ENCODE peak calls at places on chromosome 4, in six cellular contexts. C, X, A, G, W and B are unnamed samples.

GRCh38 chr4:80619070-80619674 is 283.6 kb downstream of the CFAP299 start:
- DNase-seq in C (no peak), X (peak; percentile 49), A (no peak), G (peak; percentile 20), W (peak; percentile 1), B (no peak)

GRCh38 chr4:80072607-80073361 is at the start of gene ANTXR2:
- DNase-seq in C (peak; percentile 96), X (peak; percentile 89), A (peak; percentile 96), G (peak; percentile 98), W (peak; percentile 92), B (peak; percentile 89)

GRCh38 chr4:151291485-151291884 is 14.5 kb downstream of the PRSS48 start:
- DNase-seq in C (no peak), X (peak; percentile 57), A (no peak), G (no peak), W (no peak), B (no peak)

GRCh38 chr4:78634011-78634664 is 82.6 kb downstream of the ANXA3 start:
- DNase-seq in C (peak; percentile 74), X (no peak), A (peak; percentile 36), G (peak; percentile 46), W (no peak), B (no peak)

GRCh38 chr4:153785830-153786721 is 2.8 kb downstream of the SFRP2 start:
- DNase-seq in C (no peak), X (peak; percentile 53), A (peak; percentile 55), G (peak; percentile 59), W (no peak), B (no peak)

GRCh38 chr4:157050561-157050960 is 25.4 kb upstream of the GLRB start:
- DNase-seq in C (no peak), X (no peak), A (no peak), G (no peak), W (no peak), B (no peak)

GRCh38 chr4:127868196-127868595 is 12.5 kb upstream of the PLK4 start:
- DNase-seq in C (no peak), X (no peak), A (peak; percentile 73), G (peak; percentile 9), W (no peak), B (no peak)

GRCh38 chr4:77451530-77451929 is 154.1 kb upstream of the CXCL13 start:
- DNase-seq in C (no peak), X (peak; percentile 11), A (no peak), G (peak; percentile 53), W (peak; percentile 60), B (no peak)

GRCh38 chr4:180380733-180381132 is 1862.5 kb upstream of the TENM3 start:
- DNase-seq in C (no peak), X (peak; percentile 80), A (peak; percentile 8), G (peak; percentile 0), W (peak; percentile 88), B (peak; percentile 24)

GRCh38 chr4:98745372-98745771 is 87.0 kb upstream of the TSPAN5 start:
- DNase-seq in C (no peak), X (peak; percentile 28), A (peak; percentile 12), G (peak; percentile 57), W (peak; percentile 32), B (no peak)

GRCh38 chr4:187075514-187075913 is 351.9 kb upstream of the FAT1 start:
- DNase-seq in C (no peak), X (no peak), A (no peak), G (no peak), W (no peak), B (no peak)

GRCh38 chr4:151692443-151692782 is 68.4 kb downstream of the GATB start:
- DNase-seq in C (no peak), X (no peak), A (no peak), G (no peak), W (no peak), B (no peak)

GRCh38 chr4:69830529-69831269 is 29.2 kb downstream of the SULT1E1 start:
- DNase-seq in C (no peak), X (peak; percentile 83), A (no peak), G (peak; percentile 65), W (peak; percentile 34), B (peak; percentile 79)

GRCh38 chr4:100985576-100985975 is 361.8 kb downstream of the PPP3CA start:
- DNase-seq in C (no peak), X (no peak), A (no peak), G (no peak), W (peak; percentile 46), B (no peak)

GRCh38 chr4:147492761-147493160 is 11.9 kb downstream of the EDNRA start:
- DNase-seq in C (no peak), X (no peak), A (peak; percentile 94), G (peak; percentile 67), W (no peak), B (peak; percentile 92)

GRCh38 chr4:112766422-112766821 is 129.5 kb downstream of the LARP7 start:
- DNase-seq in C (no peak), X (peak; percentile 27), A (peak; percentile 40), G (peak; percentile 58), W (peak; percentile 9), B (peak; percentile 6)

GRCh38 chr4:107838138-107838618 is 13.4 kb downstream of the SGMS2 start:
- DNase-seq in C (no peak), X (no peak), A (no peak), G (peak; percentile 65), W (no peak), B (no peak)

GRCh38 chr4:108486046-108486445 is 134.3 kb upstream of the RPL34 start:
- DNase-seq in C (no peak), X (no peak), A (no peak), G (no peak), W (no peak), B (no peak)

GRCh38 chr4:98663226-98664006 is 5.0 kb upstream of the TSPAN5 start:
- DNase-seq in C (no peak), X (peak; percentile 48), A (no peak), G (no peak), W (no peak), B (no peak)

GRCh38 chr4:87060957-87061356 is 126.1 kb downstream of the AFF1 start:
- DNase-seq in C (no peak), X (peak; percentile 88), A (peak; percentile 60), G (no peak), W (peak; percentile 93), B (no peak)

GRCh38 chr4:38923746-38924145 is 56.1 kb downstream of the FAM114A1 start:
- DNase-seq in C (no peak), X (no peak), A (no peak), G (no peak), W (no peak), B (no peak)

GRCh38 chr4:76752911-76753494 is 144.9 kb downstream of the SOWAHB start:
- DNase-seq in C (no peak), X (peak; percentile 84), A (peak; percentile 98), G (peak; percentile 94), W (peak; percentile 94), B (peak; percentile 99)

GRCh38 chr4:65437102-65437501 is 233.2 kb downstream of the EPHA5 start:
- DNase-seq in C (no peak), X (no peak), A (no peak), G (peak; percentile 78), W (no peak), B (no peak)

GRCh38 chr4:98671131-98671530 is 12.7 kb upstream of the TSPAN5 start:
- DNase-seq in C (no peak), X (no peak), A (no peak), G (no peak), W (no peak), B (no peak)

GRCh38 chr4:78569291-78569821 is 17.8 kb downstream of the ANXA3 start:
- DNase-seq in C (no peak), X (peak; percentile 92), A (peak; percentile 65), G (peak; percentile 92), W (peak; percentile 71), B (no peak)

GRCh38 chr4:39908284-39908683 is 69.4 kb downstream of the PDS5A start:
- DNase-seq in C (no peak), X (no peak), A (peak; percentile 6), G (peak; percentile 36), W (no peak), B (no peak)

GRCh38 chr4:186900232-186900900 is 176.7 kb upstream of the FAT1 start:
- DNase-seq in C (no peak), X (peak; percentile 38), A (peak; percentile 89), G (peak; percentile 55), W (peak; percentile 68), B (peak; percentile 59)

GRCh38 chr4:56102581-56102980 is 153.8 kb downstream of the CEP135 start:
- DNase-seq in C (no peak), X (no peak), A (no peak), G (no peak), W (no peak), B (no peak)

GRCh38 chr4:58825278-58825677 is 1715.1 kb upstream of the IGFBP7 start:
- DNase-seq in C (no peak), X (no peak), A (no peak), G (no peak), W (no peak), B (no peak)
- H3K4me3 ChIP-seq in C (no peak overlapping the region), X (no peak overlapping the region), A (no peak overlapping the region), G (no peak overlapping the region), W (no peak overlapping the region), B (no peak overlapping the region)

GRCh38 chr4:144648042-144648441 is 2.1 kb downstream of the HHIP start:
- DNase-seq in C (no peak), X (no peak), A (no peak), G (peak; percentile 38), W (no peak), B (no peak)

GRCh38 chr4:144646523-144647094 is 653 bp downstream of the HHIP start:
- DNase-seq in C (no peak), X (no peak), A (peak; percentile 21), G (peak; percentile 35), W (peak; percentile 30), B (no peak)

GRCh38 chr4:144645102-144645469 is 870 bp upstream of the HHIP start:
- DNase-seq in C (no peak), X (no peak), A (no peak), G (peak; percentile 44), W (no peak), B (no peak)

GRCh38 chr4:144645621-144646522 is at the start of gene HHIP:
- DNase-seq in C (peak; percentile 62), X (peak; percentile 22), A (peak; percentile 47), G (peak; percentile 79), W (peak; percentile 16), B (peak; percentile 47)

GRCh38 chr4:144647095-144647959 is 1.4 kb downstream of the HHIP start:
- DNase-seq in C (no peak), X (no peak), A (peak; percentile 8), G (peak; percentile 78), W (no peak), B (no peak)
- H3K4me3 ChIP-seq in C (peak overlapping the region; percentile 53), X (peak overlapping the region; percentile 66), A (peak overlapping the region; percentile 73), G (peak overlapping the region; percentile 92), W (peak overlapping the region; percentile 56), B (peak overlapping the region; percentile 62)

GRCh38 chr4:95549246-95550138 is 719 bp upstream of the UNC5C start:
- DNase-seq in C (peak; percentile 62), X (no peak), A (peak; percentile 91), G (peak; percentile 47), W (peak; percentile 60), B (no peak)
- H3K4me3 ChIP-seq in C (peak overlapping the region; percentile 57), X (peak overlapping the region; percentile 73), A (peak overlapping the region; percentile 67), G (peak overlapping the region; percentile 70), W (peak overlapping the region; percentile 70), B (peak overlapping the region; percentile 59)

DNA sequence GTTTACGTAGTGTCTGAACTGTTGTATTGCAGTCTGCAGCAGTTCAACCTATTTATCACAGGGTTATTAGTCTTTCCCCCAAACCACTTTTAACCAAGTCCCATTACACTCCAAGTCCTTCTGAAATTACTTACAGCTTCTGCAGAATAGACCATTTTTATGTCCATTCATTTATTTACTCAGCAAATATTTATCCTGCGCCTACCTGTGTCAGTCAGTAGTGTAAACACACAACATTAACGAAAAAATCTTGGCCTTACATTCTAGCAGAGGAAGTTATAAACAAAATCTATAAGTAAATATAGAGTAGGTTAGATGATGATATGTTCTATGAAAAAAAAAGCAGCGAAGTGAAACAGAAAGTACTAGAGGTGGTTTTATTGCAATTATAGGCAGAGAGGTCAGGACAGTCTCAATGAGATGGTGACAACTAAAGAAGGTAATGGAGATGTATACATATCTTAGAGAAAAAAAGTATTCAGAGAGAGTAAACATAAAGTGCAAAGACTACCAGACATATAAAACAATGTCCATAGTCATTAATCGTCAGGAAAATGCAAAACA is 534.7 kb downstream of the KCNIP4 start:
- DNase-seq in C (no peak), X (no peak), A (no peak), G (no peak), W (no peak), B (no peak)
- H3K4me3 ChIP-seq in C (peak overlapping the region; percentile 9), X (no peak overlapping the region), A (no peak overlapping the region), G (no peak overlapping the region), W (no peak overlapping the region), B (no peak overlapping the region)